ENCODE peak calls at places on chromosomes 6 and 20, in five cellular contexts. I, B, Q, L and W are unnamed samples.

GRCh38 chr20:42370086-42370485 is 751.9 kb upstream of the CHD6 start:
- DNase-seq in L (no peak), Q (no peak), I (peak), B (no peak), W (no peak)

GRCh38 chr6:145247677-145248419 is 487.5 kb downstream of the EPM2A start:
- DNase-seq in I (no peak), B (no peak), L (peak), Q (no peak), W (no peak)

GRCh38 chr6:85111481-85112001 is 338.3 kb upstream of the NT5E start:
- DNase-seq in L (no peak), Q (no peak), B (no peak), I (no peak), W (no peak)

GRCh38 chr6:16851758-16852157 is 90.5 kb upstream of the ATXN1 start:
- DNase-seq in Q (no peak), L (no peak), I (no peak), B (no peak), W (no peak)

GRCh38 chr20:62267543-62267942 is 29.2 kb downstream of the OSBPL2 start:
- DNase-seq in Q (no peak), B (no peak), I (no peak), L (no peak), W (no peak)

GRCh38 chr20:62621251-62622110 is 20.8 kb upstream of the SLCO4A1 start:
- DNase-seq in Q (no peak), I (no peak), L (no peak), B (no peak), W (no peak)

GRCh38 chr6:57085441-57085840 is 4.5 kb upstream of the ZNF451 start:
- DNase-seq in B (no peak), Q (no peak), I (no peak), L (no peak), W (no peak)

GRCh38 chr6:2378891-2379652 is 133.7 kb upstream of the GMDS start:
- DNase-seq in B (no peak), I (no peak), L (peak), Q (no peak), W (no peak)

GRCh38 chr6:35402136-35402855 is 49.8 kb upstream of the FANCE start:
- DNase-seq in L (no peak), Q (no peak), B (no peak), I (peak), W (no peak)

GRCh38 chr6:152769993-152770392 is 19.4 kb downstream of the VIP start:
- DNase-seq in Q (no peak), B (no peak), L (no peak), I (no peak), W (no peak)

GRCh38 chr6:49849121-49849907 is 17.0 kb downstream of the CRISP1 start:
- DNase-seq in L (peak), B (no peak), Q (peak), I (no peak), W (no peak)

GRCh38 chr6:3427740-3428085 is 29.1 kb downstream of the SLC22A23 start:
- DNase-seq in I (peak), L (no peak), Q (no peak), B (no peak), W (no peak)

GRCh38 chr6:147930743-147931142 is 411.9 kb upstream of the SASH1 start:
- DNase-seq in L (no peak), I (no peak), Q (no peak), B (no peak), W (no peak)

GRCh38 chr6:112016335-112016734 is 37.6 kb upstream of the CCN6 start:
- DNase-seq in Q (no peak), L (no peak), B (peak), I (no peak), W (no peak)

GRCh38 chr6:132792510-132792909 is 5.9 kb downstream of the SLC18B1 start:
- DNase-seq in Q (no peak), L (no peak), B (no peak), I (no peak), W (no peak)

GRCh38 chr20:59039233-59039632 is 3.4 kb downstream of the PRELID3B start:
- DNase-seq in B (no peak), L (no peak), Q (no peak), I (no peak), W (no peak)

GRCh38 chr6:63352587-63353281 is 33.0 kb upstream of the LGSN start:
- DNase-seq in B (no peak), L (no peak), Q (no peak), I (peak), W (no peak)

GRCh38 chr6:100628180-100628579 is 163.5 kb upstream of the SIM1 start:
- DNase-seq in L (no peak), Q (no peak), B (no peak), I (no peak), W (no peak)

GRCh38 chr6:13831623-13832022 is 17.3 kb upstream of the MCUR1 start:
- DNase-seq in Q (no peak), I (no peak), L (no peak), B (no peak), W (no peak)

GRCh38 chr20:47054945-47055344 is 160.3 kb downstream of the EYA2 start:
- DNase-seq in I (no peak), L (no peak), B (no peak), Q (no peak), W (no peak)

GRCh38 chr20:23272176-23273029 is 78.2 kb upstream of the NXT1 start:
- DNase-seq in B (no peak), L (no peak), Q (no peak), I (no peak), W (no peak)

GRCh38 chr6:69868961-69869360 is 2.6 kb downstream of the COL19A1 start:
- DNase-seq in Q (no peak), L (no peak), I (no peak), B (no peak), W (no peak)

GRCh38 chr20:10622657-10623418 is 51.0 kb downstream of the JAG1 start:
- DNase-seq in I (no peak), Q (no peak), B (no peak), L (peak), W (no peak)

GRCh38 chr20:58839474-58839874 is 11.2 kb downstream of the GNAS-AS1 start:
- DNase-seq in I (no peak), L (peak), B (peak), Q (no peak), W (peak)

GRCh38 chr6:31901415-31901952 is 402 bp downstream of the ZBTB12 start:
- DNase-seq in Q (no peak), I (peak), B (peak), L (peak), W (no peak)

GRCh38 chr6:73704260-73704659 is 8.3 kb downstream of the CD109 start:
- DNase-seq in B (peak), L (peak), I (no peak), Q (peak), W (no peak)

GRCh38 chr6:19569563-19569962 is 267.6 kb upstream of the ID4 start:
- DNase-seq in L (no peak), I (no peak), Q (peak), B (no peak), W (no peak)

GRCh38 chr6:117733341-117733740 is 58.1 kb downstream of the NUS1 start:
- DNase-seq in L (no peak), Q (no peak), I (no peak), B (no peak), W (no peak)

GRCh38 chr6:124987291-124987690 is 25.1 kb downstream of the RNF217 start:
- DNase-seq in B (no peak), Q (no peak), I (no peak), L (no peak), W (no peak)

GRCh38 chr6:140660295-140660694 is 1285.8 kb upstream of the CITED2 start:
- DNase-seq in L (peak), I (no peak), B (no peak), Q (no peak), W (no peak)

GRCh38 chr6:108002365-108003221 is 44.6 kb upstream of the SEC63 start:
- DNase-seq in L (peak), B (no peak), I (peak), Q (no peak), W (no peak)

GRCh38 chr6:165685302-165685701 is 22.3 kb upstream of the PDE10A start:
- DNase-seq in B (no peak), Q (peak), L (no peak), I (no peak), W (no peak)

GRCh38 chr20:53827996-53828672 is 234.5 kb upstream of the ZNF217 start:
- DNase-seq in I (peak), Q (no peak), B (no peak), L (peak), W (no peak)